ENCODE peak calls at places on chromosomes 3 and 15, in nine cellular contexts. P, U, W, I, L, D, M, H and O are unnamed samples.

GRCh38 chr3:139124197-139124596 is 79.5 kb upstream of the PRR23C start:
- DNase-seq in I (no peak), M (no peak), U (no peak), D (no peak), P (no peak), W (no peak), H (no peak), L (no peak), O (no peak)

GRCh38 chr15:88456733-88457132 is 10.5 kb downstream of the MRPL46 start:
- DNase-seq in W (no peak), M (no peak), U (no peak), L (no peak), P (no peak), D (no peak), I (no peak), H (no peak), O (no peak)

GRCh38 chr3:77096966-77097890 is 57.3 kb downstream of the ROBO2 start:
- DNase-seq in P (no peak), I (peak; percentile 7), L (no peak), W (no peak), H (no peak), U (no peak), D (peak; percentile 7), M (no peak), O (no peak)

GRCh38 chr15:89136818-89137772 is 48.8 kb downstream of the ABHD2 start:
- DNase-seq in U (no peak), P (peak; percentile 73), H (no peak), D (no peak), M (no peak), I (no peak), L (peak; percentile 59), W (no peak), O (no peak)

GRCh38 chr15:82110144-82110543 is 64.3 kb upstream of the MEX3B start:
- DNase-seq in H (no peak), D (no peak), I (no peak), P (no peak), M (no peak), W (no peak), U (no peak), L (no peak), O (no peak)

GRCh38 chr3:18223591-18224338 is 201.4 kb downstream of the SATB1 start:
- DNase-seq in H (no peak), P (no peak), L (no peak), U (no peak), D (no peak), W (no peak), M (peak; percentile 55), I (no peak), O (no peak)

GRCh38 chr15:51266548-51266947 is 71.8 kb downstream of the CYP19A1 start:
- DNase-seq in U (no peak), W (no peak), P (no peak), H (no peak), D (no peak), I (no peak), M (no peak), L (no peak), O (no peak)

GRCh38 chr15:95266481-95267061 is 1035.2 kb downstream of the MCTP2 start:
- DNase-seq in M (no peak), U (peak; percentile 77), I (no peak), P (peak; percentile 69), W (no peak), H (no peak), D (peak; percentile 73), L (no peak), O (no peak)

GRCh38 chr3:114725966-114726365 is 421.1 kb downstream of the ZBTB20 start:
- DNase-seq in L (no peak), D (no peak), M (no peak), P (no peak), I (no peak), H (no peak), U (no peak), W (no peak), O (no peak)

GRCh38 chr3:138034918-138035317 is 25.0 kb downstream of the CLDN18 start:
- DNase-seq in W (no peak), U (no peak), P (no peak), D (no peak), M (no peak), H (no peak), I (no peak), L (no peak), O (no peak)

GRCh38 chr3:46643701-46644100 is 31.4 kb downstream of the FAM240A start:
- DNase-seq in P (no peak), H (no peak), D (no peak), U (no peak), M (no peak), I (no peak), L (no peak), W (no peak), O (no peak)

GRCh38 chr15:44435893-44436667 is 8.7 kb downstream of the CTDSPL2 start:
- DNase-seq in I (no peak), L (no peak), W (peak; percentile 21), U (no peak), H (no peak), M (no peak), P (no peak), D (no peak), O (no peak)

GRCh38 chr15:70121656-70122297 is 24.1 kb upstream of the TLE3 start:
- DNase-seq in W (no peak), H (peak; percentile 80), I (no peak), M (no peak), L (no peak), U (peak; percentile 51), P (peak; percentile 81), D (peak; percentile 91), O (no peak)

GRCh38 chr3:133841196-133841595 is 35.6 kb downstream of the SRPRB start:
- DNase-seq in L (no peak), U (no peak), W (no peak), D (no peak), M (no peak), H (no peak), I (no peak), P (no peak), O (no peak)

GRCh38 chr3:128486692-128487537 is 6.1 kb downstream of the GATA2 start:
- DNase-seq in D (peak; percentile 49), P (no peak), M (no peak), L (no peak), W (no peak), U (no peak), I (no peak), H (no peak), O (no peak)

GRCh38 chr3:29718661-29719065 is 437.8 kb downstream of the RBMS3 start:
- DNase-seq in P (no peak), D (peak; percentile 54), W (peak; percentile 63), M (no peak), I (no peak), L (no peak), H (no peak), U (no peak), O (no peak)

GRCh38 chr3:32202496-32202895 is 36.0 kb upstream of the CMTM8 start:
- DNase-seq in I (no peak), L (no peak), W (no peak), H (no peak), P (no peak), M (no peak), D (peak; percentile 38), U (no peak), O (no peak)

GRCh38 chr3:117298273-117298672 is 588.7 kb downstream of the TUSC7 start:
- DNase-seq in M (no peak), H (no peak), U (no peak), L (no peak), P (no peak), I (no peak), D (no peak), W (no peak), O (no peak)

GRCh38 chr3:194384156-194384555 is 14.6 kb upstream of the LRRC15 start:
- DNase-seq in W (no peak), I (no peak), L (no peak), M (no peak), P (no peak), U (no peak), H (no peak), D (no peak), O (no peak)

GRCh38 chr15:52383100-52383588 is 87.5 kb upstream of the MYO5C start:
- DNase-seq in H (no peak), W (no peak), I (no peak), M (peak; percentile 88), P (no peak), D (peak; percentile 45), U (no peak), L (no peak), O (no peak)

GRCh38 chr3:50516048-50516871 is 12.8 kb upstream of the CACNA2D2 start:
- DNase-seq in I (peak; percentile 49), U (no peak), M (no peak), W (no peak), D (peak; percentile 11), P (no peak), H (peak; percentile 80), L (peak; percentile 80), O (no peak)
- H3K4me3 ChIP-seq in I (no peak overlapping the region), U (no peak overlapping the region), M (no peak overlapping the region), W (no peak overlapping the region), D (no peak overlapping the region), P (peak overlapping the region; percentile 35), H (no peak overlapping the region), L (peak overlapping the region; percentile 14), O (no peak overlapping the region)

DNA sequence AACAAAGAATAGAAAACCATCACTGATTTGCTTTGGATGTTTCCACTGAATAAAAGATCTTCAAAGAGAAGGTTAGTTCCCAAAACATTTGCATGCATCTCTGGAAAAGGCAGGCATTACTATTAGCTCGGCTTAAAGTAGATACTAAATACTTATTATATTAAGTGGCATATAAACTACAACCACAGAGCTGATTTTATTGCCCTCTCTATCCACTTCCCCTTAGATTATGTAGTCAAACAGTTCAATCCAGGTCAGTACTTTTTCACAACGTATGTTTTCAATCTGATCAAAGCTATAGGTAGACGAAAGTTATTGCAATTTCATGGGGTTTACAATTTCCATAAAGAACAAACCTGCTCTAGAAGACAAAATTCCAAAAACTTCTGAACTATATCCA is 1.3 kb downstream of the B4GALT4 start:
- DNase-seq in L (no peak), D (no peak), I (no peak), P (no peak), H (no peak), M (no peak), W (no peak), U (no peak), O (no peak)
- H3K4me3 ChIP-seq in L (peak overlapping the region; percentile 83), D (peak overlapping the region; percentile 78), I (peak overlapping the region; percentile 67), P (peak overlapping the region; percentile 89), H (peak overlapping the region; percentile 90), M (peak overlapping the region; percentile 98), W (peak overlapping the region; percentile 70), U (peak overlapping the region; percentile 80), O (peak overlapping the region; percentile 69)

DNA sequence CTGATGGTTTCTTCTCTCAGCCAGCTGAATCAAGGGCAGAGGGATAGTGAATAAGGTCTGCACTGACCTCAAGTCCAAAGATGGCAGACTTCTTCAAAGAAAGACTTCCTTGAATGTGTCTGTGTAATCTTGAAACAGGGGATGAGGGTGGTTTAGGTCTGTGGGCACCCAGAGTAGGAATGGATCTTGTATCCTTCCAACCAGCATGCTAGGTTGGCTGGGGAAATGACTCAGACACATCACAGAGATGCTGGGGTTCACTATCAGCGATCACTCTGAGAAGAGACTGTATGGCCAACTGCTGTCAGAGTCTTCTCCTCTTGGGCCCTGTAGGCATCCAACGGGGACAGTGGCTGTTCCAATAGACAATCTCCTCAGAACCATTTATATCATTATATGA is 58.3 kb downstream of the TIPARP start:
- DNase-seq in P (no peak), M (no peak), I (no peak), L (no peak), U (no peak), W (no peak), H (no peak), D (no peak), O (no peak)
- H3K4me3 ChIP-seq in P (no peak overlapping the region), M (no peak overlapping the region), I (no peak overlapping the region), L (no peak overlapping the region), U (no peak overlapping the region), W (no peak overlapping the region), H (no peak overlapping the region), D (no peak overlapping the region), O (no peak overlapping the region)

GRCh38 chr3:171175840-171176239 is 149.3 kb upstream of the SLC2A2 start:
- DNase-seq in W (no peak), M (no peak), I (no peak), U (peak; percentile 58), L (no peak), P (no peak), D (no peak), H (no peak), O (no peak)
- H3K4me3 ChIP-seq in W (no peak overlapping the region), M (no peak overlapping the region), I (no peak overlapping the region), U (peak overlapping the region; percentile 9), L (no peak overlapping the region), P (peak overlapping the region; percentile 32), D (peak overlapping the region; percentile 19), H (peak overlapping the region; percentile 12), O (no peak overlapping the region)